ENCODE peak calls at places on chromosomes 5 and 9, in six cellular contexts. G is CD8-positive, alpha-beta T cell; B is fibroblast of mammary gland; H is mucosa of descending colon; P is choroid plexus epithelial cell; U is tibial artery. S is an unnamed sample.

GRCh38 chr5:133265720-133266575 is 214.1 kb downstream of the HSPA4 start:
- DNase-seq in G (no peak), B (no peak), H (no peak), P (no peak), U (no peak), S (no peak)

GRCh38 chr9:120040896-120041295 is 539.1 kb downstream of the CDK5RAP2 start:
- DNase-seq in G (no peak), B (no peak), H (no peak), P (peak), U (no peak), S (no peak)

GRCh38 chr9:4425358-4426045 is 64.8 kb upstream of the SLC1A1 start:
- DNase-seq in G (no peak), B (peak), H (no peak), P (peak), U (peak), S (peak)

GRCh38 chr9:98172604-98173003 is 19.8 kb downstream of the CORO2A start:
- DNase-seq in G (no peak), B (no peak), H (no peak), P (no peak), U (no peak), S (no peak)

GRCh38 chr5:146624179-146624578 is 108.2 kb upstream of the GPR151 start:
- DNase-seq in G (no peak), B (no peak), H (no peak), P (no peak), U (no peak), S (no peak)

GRCh38 chr5:135544666-135545045 is 8.9 kb upstream of the NEUROG1 start:
- DNase-seq in G (no peak), B (no peak), H (no peak), P (no peak), U (no peak), S (no peak)

GRCh38 chr5:36726317-36726716 is 119.9 kb downstream of the SLC1A3 start:
- DNase-seq in G (no peak), B (no peak), H (no peak), P (no peak), U (no peak), S (no peak)

GRCh38 chr5:14749579-14750091 is 85.1 kb downstream of the OTULIN start:
- DNase-seq in G (no peak), B (no peak), H (no peak), P (no peak), U (no peak), S (no peak)

GRCh38 chr5:74412064-74412463 is 228.5 kb downstream of the ENC1 start:
- DNase-seq in G (no peak), B (no peak), H (no peak), P (no peak), U (no peak), S (no peak)

DNA sequence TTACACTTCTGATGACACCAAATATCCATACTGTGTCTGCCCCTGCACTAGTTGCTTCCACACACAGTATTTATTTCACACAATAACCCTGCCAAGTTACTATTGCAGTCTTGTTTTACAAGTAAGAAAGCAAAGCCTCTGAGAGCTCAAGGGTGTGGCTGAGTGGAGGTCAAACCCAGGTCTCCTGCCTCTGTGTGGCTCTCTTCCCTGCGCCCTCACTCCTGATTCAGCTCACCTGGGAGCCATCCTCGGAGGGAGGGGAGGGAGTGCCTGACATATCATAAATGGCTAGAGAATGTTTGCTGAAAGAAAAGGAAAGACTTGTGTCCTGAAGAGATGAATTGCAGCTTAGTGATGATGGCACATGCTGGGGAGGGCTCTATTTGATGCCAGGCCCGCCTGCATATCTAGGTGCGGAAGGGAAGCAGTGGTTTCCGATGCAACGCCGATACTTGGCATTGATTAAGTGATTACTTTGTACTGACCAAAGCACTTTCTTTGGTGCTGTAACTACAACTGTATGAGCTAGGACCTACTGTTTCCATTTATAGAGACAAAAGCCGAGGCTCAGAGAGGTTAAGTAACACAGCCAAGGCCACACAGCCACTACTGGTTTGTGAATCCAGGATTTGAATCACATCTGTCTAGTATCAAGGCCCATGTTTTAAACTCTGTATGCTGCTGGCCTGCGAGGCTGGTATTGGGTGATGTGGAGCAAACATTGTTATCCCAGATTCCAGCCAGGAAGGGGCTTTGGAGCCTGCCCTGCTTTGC is 41.2 kb downstream of the MVB12B start:
- DNase-seq in G (no peak), B (no peak), H (peak), P (no peak), U (no peak), S (no peak)
- H3K4me3 ChIP-seq in G (no peak), B (no peak), H (no peak), P (no peak), U (no peak), S (no peak)

GRCh38 chr9:1729631-1730030 is 285.5 kb upstream of the SMARCA2 start:
- DNase-seq in G (no peak), B (no peak), H (no peak), P (no peak), U (no peak), S (no peak)

GRCh38 chr9:1726993-1727759 is 288.0 kb upstream of the SMARCA2 start:
- DNase-seq in G (no peak), B (no peak), H (no peak), P (no peak), U (no peak), S (no peak)

GRCh38 chr9:1738511-1739100 is 276.5 kb upstream of the SMARCA2 start:
- DNase-seq in G (no peak), B (no peak), H (no peak), P (no peak), U (no peak), S (no peak)

DNA sequence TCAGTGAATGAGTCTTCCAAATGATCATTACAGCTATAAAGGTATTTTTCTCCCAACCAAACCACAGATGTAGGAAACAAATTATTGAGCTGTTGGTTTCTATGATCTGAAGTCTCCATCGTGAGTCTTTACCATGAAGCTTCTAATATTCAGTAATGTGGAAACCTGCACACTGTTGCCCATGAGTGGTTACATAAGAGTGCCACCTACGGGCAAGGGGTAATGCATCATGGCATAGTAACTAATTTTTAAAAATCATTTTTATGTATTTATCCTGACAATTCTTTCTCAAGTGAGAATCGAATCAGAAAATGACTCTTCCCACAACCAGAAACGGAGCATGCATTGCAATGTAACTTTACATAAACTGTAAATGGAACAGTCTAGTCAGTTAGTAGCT is 282.5 kb upstream of the SMARCA2 start:
- DNase-seq in G (no peak), B (peak), H (no peak), P (peak), U (no peak), S (no peak)
- TF ChIP-seq CTCF in G (no peak), B (peak), H (no peak), P (peak), U (no peak), S (no peak)

GRCh38 chr5:154860123-154860522 is 1.7 kb downstream of the CNOT8 start:
- DNase-seq in G (no peak), B (peak), H (no peak), P (peak), U (peak), S (peak)
- H3K4me3 ChIP-seq in G (peak), B (peak), H (no peak), P (peak), U (peak), S (peak)

GRCh38 chr5:157582731-157583580 is 7.4 kb upstream of the ADAM19 start:
- DNase-seq in G (no peak), B (no peak), H (no peak), P (no peak), U (no peak), S (no peak)
- TF ChIP-seq CTCF in G (no peak), B (no peak), H (no peak), P (peak), U (no peak), S (no peak)

DNA sequence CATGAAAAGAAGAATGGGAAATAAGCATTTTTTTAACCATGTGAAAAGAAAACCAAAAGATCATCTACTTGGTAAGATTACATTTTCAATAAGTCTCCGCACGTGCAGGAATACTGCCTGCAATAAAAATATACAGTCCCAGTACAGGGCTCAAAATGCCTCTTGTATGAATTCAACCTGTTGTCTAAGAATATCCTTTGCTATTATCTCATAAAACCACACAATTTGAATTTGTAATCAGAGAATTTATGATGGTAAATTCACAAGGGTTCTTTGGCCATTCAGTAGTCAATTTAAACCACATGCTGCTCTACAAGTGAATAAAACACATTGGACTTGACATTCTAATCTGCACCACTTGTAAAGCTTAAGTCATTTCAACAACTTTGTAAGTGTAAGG is 46.6 kb downstream of the ST8SIA4 start:
- DNase-seq in G (no peak), B (no peak), H (no peak), P (no peak), U (no peak), S (no peak)
- H3K4me3 ChIP-seq in G (no peak), B (no peak), H (no peak), P (no peak), U (no peak), S (no peak)

DNA sequence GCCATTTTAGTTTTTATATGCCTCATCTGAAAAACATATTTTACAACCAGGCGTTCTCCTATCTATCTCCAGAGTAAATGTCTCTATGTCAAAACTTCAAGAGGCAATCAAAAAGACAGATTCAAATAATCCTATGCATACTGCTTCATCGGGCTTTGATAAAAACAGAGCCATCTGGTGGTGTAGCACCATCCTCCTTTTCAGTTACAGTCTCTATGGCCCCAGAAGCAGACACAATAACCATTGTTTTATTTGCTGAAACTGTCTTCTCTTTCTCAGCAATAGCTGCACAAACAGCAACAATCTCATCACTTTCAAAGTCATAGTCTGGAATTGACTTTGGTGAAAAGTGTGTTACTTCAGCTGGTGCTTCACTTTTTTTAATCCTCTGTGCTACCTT is 36.3 kb downstream of the PTGER4 start:
- DNase-seq in G (no peak), B (peak), H (no peak), P (peak), U (no peak), S (no peak)
- TF ChIP-seq CTCF in G (no peak), B (peak), H (no peak), P (peak), U (no peak), S (peak)

DNA sequence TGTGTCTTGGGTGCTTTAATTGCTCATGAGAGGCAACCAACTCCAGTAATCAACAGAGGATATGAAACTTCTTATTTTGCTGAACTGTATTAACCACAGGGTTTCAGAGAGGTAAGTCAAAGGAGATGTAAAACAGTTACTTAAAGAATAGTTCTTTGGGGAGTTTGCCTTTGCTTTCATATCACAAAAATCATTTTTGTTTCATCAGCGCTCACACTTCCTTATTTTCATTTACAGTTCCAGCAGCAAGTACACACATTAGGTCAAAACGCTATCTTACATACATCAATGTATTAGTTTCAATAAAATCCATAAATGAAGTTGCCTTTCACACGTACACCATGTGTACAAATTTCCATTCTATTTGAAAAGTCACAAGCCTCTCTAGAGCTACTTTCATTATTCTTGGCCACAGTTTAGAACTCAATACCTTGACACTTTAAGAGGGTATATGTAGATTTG is 50.1 kb downstream of the ST8SIA4 start:
- DNase-seq in G (no peak), B (no peak), H (no peak), P (no peak), U (no peak), S (no peak)
- H3K4me3 ChIP-seq in G (no peak), B (no peak), H (no peak), P (no peak), U (no peak), S (no peak)

DNA sequence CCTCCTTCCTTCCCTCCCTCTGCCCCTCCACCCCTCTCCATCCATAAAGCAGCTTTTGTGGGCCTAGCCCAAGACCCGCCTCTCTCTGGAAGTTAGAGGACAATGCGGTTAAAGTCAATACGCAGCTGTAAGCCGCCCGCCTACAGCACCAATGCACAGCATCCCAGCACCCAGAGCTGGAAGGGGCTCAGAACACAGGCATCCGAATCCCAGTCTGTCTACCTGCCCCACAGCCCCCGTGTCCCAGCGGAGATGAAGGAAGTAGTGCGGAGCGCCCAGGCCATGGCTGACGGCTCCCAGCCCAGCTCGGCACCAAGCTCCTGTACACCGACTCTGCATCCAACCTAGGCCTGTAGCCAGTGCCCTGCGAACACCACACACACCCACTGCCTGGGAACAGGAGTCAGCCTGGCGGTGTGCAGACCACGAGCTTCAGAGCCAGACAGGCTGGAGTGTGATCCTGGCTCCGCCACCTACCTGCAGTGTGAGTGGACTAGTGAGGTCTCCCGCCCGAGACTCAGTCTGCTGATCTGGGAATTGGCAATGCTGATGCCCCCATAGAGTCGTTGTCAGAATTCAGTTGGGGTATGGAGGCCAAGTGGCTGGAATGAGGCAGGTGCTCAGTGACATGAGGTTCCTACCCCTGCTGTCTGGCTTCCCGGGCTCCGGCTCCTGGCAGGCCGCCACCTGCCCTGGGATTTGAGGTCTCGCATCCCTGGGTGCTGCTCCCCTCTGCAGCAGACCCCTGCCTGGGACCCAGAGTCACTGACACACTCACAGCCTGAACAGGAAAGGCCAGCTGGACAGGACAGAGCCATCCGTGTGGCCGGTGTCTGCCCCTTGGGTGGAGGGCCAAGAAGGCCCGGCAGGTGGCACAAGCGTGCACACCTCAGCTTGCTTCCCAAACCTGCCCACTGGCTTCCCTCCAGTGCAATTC is 45.1 kb upstream of the RNF130 start:
- DNase-seq in G (no peak), B (no peak), H (peak), P (no peak), U (peak), S (no peak)
- TF ChIP-seq CTCF in G (no peak), B (no peak), H (no peak), P (no peak), U (no peak), S (no peak)